ENCODE peak calls at places on chromosomes 2 and 18, in five cellular contexts. L is astrocyte, V is fibroblast of lung, O is A549, P is fibroblast of the aortic adventitia. S is an unnamed sample.

GRCh38 chr2:241896746-241897201 is 27.2 kb downstream of the RTP5 start:
- DNase-seq in P (no peak), L (no peak), O (no peak), V (no peak), S (no peak)

GRCh38 chr2:240919161-240919781 is 13.1 kb downstream of the CROCC2 start:
- DNase-seq in P (no peak), V (no peak), O (no peak), L (no peak), S (no peak)

GRCh38 chr18:67023059-67023458 is 419.2 kb upstream of the CDH19 start:
- DNase-seq in P (no peak), V (no peak), L (no peak), O (no peak), S (no peak)

GRCh38 chr2:45699032-45699658 is 47.7 kb downstream of the PRKCE start:
- DNase-seq in P (peak; percentile 73), L (peak; percentile 76), O (no peak), V (peak; percentile 81), S (peak; percentile 23)

GRCh38 chr2:18860179-18860578 is 270.8 kb upstream of the NT5C1B start:
- DNase-seq in P (peak; percentile 44), L (no peak), O (no peak), V (no peak), S (no peak)

GRCh38 chr2:168207861-168208260 is 39.5 kb downstream of the STK39 start:
- DNase-seq in L (no peak), P (no peak), O (no peak), V (no peak), S (no peak)

GRCh38 chr2:109188924-109189323 is 59.9 kb downstream of the SH3RF3 start:
- DNase-seq in P (no peak), V (no peak), O (no peak), L (no peak), S (no peak)

GRCh38 chr2:2292381-2292780 is 38.7 kb downstream of the MYT1L start:
- DNase-seq in P (no peak), V (no peak), L (no peak), O (no peak), S (no peak)

GRCh38 chr2:175251425-175252041 is 70.0 kb upstream of the ATP5MC3 start:
- DNase-seq in L (peak; percentile 16), P (peak; percentile 64), O (peak; percentile 46), V (peak; percentile 17), S (peak; percentile 19)

GRCh38 chr2:20925265-20925889 is 102.5 kb upstream of the LDAH start:
- DNase-seq in O (no peak), L (no peak), V (no peak), P (no peak), S (no peak)

GRCh38 chr2:9831670-9832069 is 11.6 kb upstream of the TAF1B start:
- DNase-seq in O (no peak), V (no peak), P (no peak), L (no peak), S (no peak)

GRCh38 chr2:169815849-169816248 is 8.9 kb downstream of the METTL5 start:
- DNase-seq in V (peak; percentile 92), O (peak; percentile 47), L (peak; percentile 88), P (peak; percentile 43), S (no peak)

GRCh38 chr2:10042301-10043161 is 819 bp upstream of the KLF11 start:
- DNase-seq in O (no peak), L (peak; percentile 35), P (peak; percentile 61), V (peak; percentile 58), S (peak; percentile 34)

GRCh38 chr2:8574196-8575010 is 107.5 kb upstream of the ID2 start:
- DNase-seq in L (peak; percentile 43), O (no peak), V (peak; percentile 64), P (no peak), S (no peak)

GRCh38 chr18:41936471-41937134 is 18.4 kb upstream of the PIK3C3 start:
- DNase-seq in O (no peak), L (no peak), V (no peak), P (no peak), S (no peak)

GRCh38 chr18:31042068-31042390 is 513 bp downstream of the DSC3 start:
- DNase-seq in P (no peak), O (no peak), L (no peak), V (no peak), S (no peak)

GRCh38 chr18:8816805-8817204 is 111.4 kb downstream of the MTCL1 start:
- DNase-seq in O (no peak), P (peak; percentile 82), V (peak; percentile 94), L (peak; percentile 93), S (no peak)

GRCh38 chr2:238080518-238080917 is 19.6 kb upstream of the ESPNL start:
- DNase-seq in O (no peak), L (no peak), V (no peak), P (no peak), S (no peak)

GRCh38 chr2:23478933-23479683 is 94.1 kb downstream of the KLHL29 start:
- DNase-seq in V (no peak), L (no peak), P (no peak), O (no peak), S (no peak)

GRCh38 chr2:188414869-188415753 is 123.4 kb downstream of the GULP1 start:
- DNase-seq in O (peak; percentile 16), V (peak; percentile 41), P (peak; percentile 62), L (peak; percentile 29), S (no peak)

GRCh38 chr2:178190938-178191910 is 3.1 kb upstream of the OSBPL6 start:
- DNase-seq in V (no peak), P (no peak), L (no peak), O (peak; percentile 7), S (peak; percentile 3)

GRCh38 chr2:149686677-149687427 is 99.3 kb upstream of the MMADHC start:
- DNase-seq in L (no peak), P (no peak), O (no peak), V (no peak), S (no peak)

GRCh38 chr2:191265311-191266170 is 20.3 kb downstream of the MYO1B start:
- DNase-seq in O (no peak), L (peak; percentile 91), V (peak; percentile 93), P (peak; percentile 83), S (no peak)

GRCh38 chr2:214651451-214651850 is 158.0 kb downstream of the BARD1 start:
- DNase-seq in V (peak; percentile 39), L (peak; percentile 28), O (no peak), P (no peak), S (no peak)

GRCh38 chr2:232345251-232345650 is 33.3 kb upstream of the ALPP start:
- DNase-seq in L (no peak), P (no peak), O (no peak), V (no peak), S (no peak)

GRCh38 chr18:63150942-63151421 is 168.6 kb downstream of the BCL2 start:
- DNase-seq in O (no peak), V (no peak), P (no peak), L (no peak), S (peak; percentile 27)

DNA sequence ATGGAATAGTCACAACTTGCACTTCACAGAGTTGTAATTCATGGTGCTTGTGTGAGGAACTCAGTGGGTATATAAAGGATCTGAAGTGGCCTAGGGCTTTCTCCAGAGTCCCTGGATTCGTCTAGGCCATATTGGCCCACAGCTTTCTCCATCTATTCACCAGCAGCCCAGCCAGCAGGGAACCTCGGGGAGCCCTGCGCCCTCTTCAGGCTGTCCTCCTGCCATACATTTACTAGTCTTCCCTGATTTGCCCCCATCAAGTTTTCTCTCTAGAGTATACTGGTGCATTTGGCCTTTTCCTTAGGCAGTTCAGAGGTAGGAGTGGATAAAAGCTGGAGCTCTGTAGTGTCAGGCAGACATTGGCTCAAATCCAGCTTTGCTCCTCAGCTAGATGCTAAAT is 278.3 kb downstream of the MYCN start:
- DNase-seq in L (no peak), O (peak; percentile 29), V (no peak), P (no peak), S (peak; percentile 20)
- TF ChIP-seq CTCF in L (no peak), O (peak; percentile 34), V (no peak), P (no peak), S (peak; percentile 12)

GRCh38 chr18:58662118-58662517 is 9.1 kb upstream of the MALT1 start:
- DNase-seq in V (no peak), L (no peak), O (no peak), P (no peak), S (no peak)

GRCh38 chr18:58660915-58661314 is 10.3 kb upstream of the MALT1 start:
- DNase-seq in P (no peak), O (no peak), L (no peak), V (no peak), S (no peak)

GRCh38 chr18:58657494-58657893 is 13.8 kb upstream of the MALT1 start:
- DNase-seq in O (no peak), P (no peak), L (no peak), V (no peak), S (no peak)

GRCh38 chr18:58659691-58660090 is 11.6 kb upstream of the MALT1 start:
- DNase-seq in O (no peak), V (no peak), P (no peak), L (no peak), S (no peak)

GRCh38 chr18:58661423-58661822 is 9.8 kb upstream of the MALT1 start:
- DNase-seq in P (peak; percentile 31), L (no peak), V (no peak), O (no peak), S (no peak)
- TF ChIP-seq CTCF in P (peak; percentile 33), L (no peak), V (peak; percentile 36), O (peak; percentile 27), S (no peak)

GRCh38 chr2:127139766-127140165 is 32.8 kb upstream of the BIN1 start:
- DNase-seq in O (no peak), P (no peak), V (no peak), L (no peak), S (no peak)
- TF ChIP-seq CTCF in O (no peak), P (peak; percentile 2), V (no peak), L (no peak), S (no peak)

GRCh38 chr2:58865436-58865835 is 624.3 kb upstream of the FANCL start:
- DNase-seq in O (no peak), L (no peak), V (no peak), P (no peak), S (no peak)

GRCh38 chr2:58866040-58866439 is 624.9 kb upstream of the FANCL start:
- DNase-seq in L (no peak), O (no peak), V (no peak), P (no peak), S (peak; percentile 31)

GRCh38 chr2:58866527-58866926 is 625.4 kb upstream of the FANCL start:
- DNase-seq in O (no peak), L (no peak), V (no peak), P (no peak), S (no peak)

GRCh38 chr2:58866946-58867345 is 625.8 kb upstream of the FANCL start:
- DNase-seq in P (no peak), L (no peak), V (no peak), O (no peak), S (no peak)

DNA sequence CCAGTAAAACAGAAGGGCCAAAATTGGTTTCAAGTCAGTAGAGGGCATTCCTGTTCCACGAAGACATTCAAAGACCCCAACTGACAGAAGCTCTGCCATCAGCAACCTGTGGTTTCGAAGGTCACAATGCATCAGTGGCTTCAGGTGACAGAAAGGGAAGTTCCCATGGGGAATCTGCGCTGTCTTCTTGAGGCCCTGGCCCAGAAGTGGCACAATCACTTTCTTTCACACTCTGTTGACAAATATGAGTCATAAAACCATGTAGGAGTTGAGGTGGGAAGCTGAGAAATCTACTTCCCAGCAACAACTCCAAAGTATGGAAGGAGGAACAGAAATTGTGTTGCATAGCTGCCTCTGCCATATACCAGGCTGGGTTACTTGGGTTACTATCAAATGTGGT is 621.1 kb upstream of the FANCL start:
- DNase-seq in V (no peak), P (no peak), L (no peak), O (no peak), S (no peak)
- TF ChIP-seq CTCF in V (no peak), P (no peak), L (no peak), O (no peak), S (no peak)

S was measured in activated CD8-positive, alpha-beta T cell treated with anti-CD3 and anti-CD28 coated beads for 36 hours.